ENCODE peak calls at places on chromosomes 5 and 9, in four cellular contexts. C is astrocyte, A is IMR-90, G is heart right ventricle. D is an unnamed sample.
A peak's percentile ranks its signal among the peaks of the same experiment; 100 is the strongest.

GRCh38 chr9:22097712-22098111 is 88.6 kb upstream of the CDKN2B start:
- DNase-seq in C (peak; percentile 94), A (peak; percentile 88), G (no peak), D (peak; percentile 82)

GRCh38 chr5:54886866-54887265 is 98.5 kb downstream of the ESM1 start:
- DNase-seq in C (no peak), A (no peak), G (no peak), D (no peak)

GRCh38 chr5:66454186-66455078 is 141.8 kb upstream of the MAST4 start:
- DNase-seq in C (peak; percentile 82), A (no peak), G (no peak), D (peak; percentile 91)

GRCh38 chr5:1374030-1374679 is 29.3 kb upstream of the CLPTM1L start:
- DNase-seq in C (no peak), A (no peak), G (no peak), D (no peak)

GRCh38 chr9:129422843-129423700 is 197.8 kb downstream of the C9orf50 start:
- DNase-seq in C (no peak), A (peak; percentile 22), G (peak; percentile 45), D (peak; percentile 45)

GRCh38 chr9:112041536-112042243 is 133.4 kb downstream of the SUSD1 start:
- DNase-seq in C (peak; percentile 100), A (peak; percentile 100), G (no peak), D (peak; percentile 99)

GRCh38 chr5:90182726-90183125 is 226.8 kb downstream of the CETN3 start:
- DNase-seq in C (no peak), A (no peak), G (no peak), D (no peak)

GRCh38 chr5:395156-395920 is 47.6 kb upstream of the EXOC3 start:
- DNase-seq in C (peak; percentile 62), A (peak; percentile 94), G (no peak), D (peak; percentile 72)

GRCh38 chr5:131821221-131821620 is 24.4 kb upstream of the FNIP1 start:
- DNase-seq in C (peak; percentile 66), A (peak; percentile 19), G (no peak), D (peak; percentile 10)

GRCh38 chr5:138077064-138077696 is 6.7 kb upstream of the WNT8A start:
- DNase-seq in C (peak; percentile 23), A (peak; percentile 65), G (peak; percentile 49), D (peak; percentile 78)

GRCh38 chr9:129836342-129837007 is 1.2 kb downstream of the USP20 start:
- DNase-seq in C (no peak), A (no peak), G (no peak), D (no peak)

DNA sequence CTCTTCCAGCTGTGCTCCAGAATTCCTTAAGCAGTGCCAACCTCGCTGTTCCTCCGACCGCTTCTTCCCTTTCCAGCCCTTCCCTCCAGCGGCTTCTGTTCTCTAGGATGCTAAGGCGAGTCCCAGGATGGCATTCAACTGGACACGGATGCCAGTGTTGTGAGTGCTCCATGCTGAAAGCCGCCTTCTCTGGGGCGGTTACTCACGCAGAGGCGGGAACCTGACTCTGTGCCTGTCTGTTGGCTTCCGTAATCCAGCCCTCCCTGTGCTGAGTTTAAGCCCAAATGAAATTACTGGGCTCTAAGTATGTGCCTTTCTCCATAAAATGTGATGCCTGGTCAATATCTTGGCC is 20.2 kb downstream of the COL5A1 start:
- DNase-seq in C (peak; percentile 78), A (peak; percentile 80), G (no peak), D (peak; percentile 79)
- TF ChIP-seq CTCF in C (no peak), A (no peak), G (no peak), D (no peak)

GRCh38 chr5:7683753-7684152 is 167.2 kb downstream of the CFAP90 start:
- DNase-seq in C (no peak), A (no peak), G (no peak), D (no peak)
- TF ChIP-seq CTCF in C (no peak), A (no peak), G (no peak), D (no peak)

GRCh38 chr9:92720807-92721535 is 43.7 kb downstream of the BICD2 start:
- DNase-seq in C (no peak), A (no peak), G (peak; percentile 1), D (no peak)

GRCh38 chr9:92721548-92721947 is 43.1 kb downstream of the BICD2 start:
- DNase-seq in C (no peak), A (no peak), G (no peak), D (no peak)

GRCh38 chr9:92723801-92724323 is 40.8 kb downstream of the BICD2 start:
- DNase-seq in C (no peak), A (no peak), G (peak; percentile 2), D (no peak)

GRCh38 chr9:92723299-92723625 is 41.4 kb downstream of the BICD2 start:
- DNase-seq in C (peak; percentile 84), A (peak; percentile 71), G (peak; percentile 1), D (no peak)

GRCh38 chr9:92722386-92723298 is 42.0 kb downstream of the BICD2 start:
- DNase-seq in C (no peak), A (no peak), G (peak; percentile 1), D (no peak)
- TF ChIP-seq CTCF in C (no peak), A (no peak), G (no peak), D (no peak)

GRCh38 chr5:166436857-166437256 is 1854.6 kb upstream of the WWC1 start:
- DNase-seq in C (peak; percentile 26), A (no peak), G (no peak), D (peak; percentile 41)

GRCh38 chr5:166430491-166431319 is 1860.7 kb upstream of the WWC1 start:
- DNase-seq in C (no peak), A (no peak), G (no peak), D (no peak)

GRCh38 chr5:166428264-166428663 is 1863.2 kb upstream of the WWC1 start:
- DNase-seq in C (no peak), A (no peak), G (no peak), D (no peak)

GRCh38 chr5:166433679-166434078 is 1857.8 kb upstream of the WWC1 start:
- DNase-seq in C (no peak), A (no peak), G (no peak), D (no peak)
- TF ChIP-seq CTCF in C (no peak), A (no peak), G (no peak), D (no peak)

DNA sequence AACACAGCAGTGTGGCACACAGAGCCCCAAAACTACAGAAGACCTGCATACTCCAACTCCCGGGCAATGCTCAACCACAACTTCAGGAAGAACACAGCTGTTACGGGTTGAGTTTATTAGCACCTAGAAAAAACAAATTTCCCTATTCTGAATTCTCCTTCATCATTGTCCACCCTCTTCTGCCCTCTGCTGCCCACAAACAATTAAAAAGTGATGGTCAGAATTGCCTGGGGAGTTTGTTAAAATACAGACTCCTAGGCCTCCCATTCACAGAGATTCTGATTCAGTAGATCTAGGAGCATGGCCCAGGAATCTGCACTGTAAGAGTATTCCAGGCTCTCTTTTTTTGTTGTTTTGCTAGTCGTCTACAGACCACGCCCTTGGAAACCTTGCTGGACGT is 310.6 kb downstream of the NDUFS4 start:
- DNase-seq in C (no peak), A (no peak), G (no peak), D (peak; percentile 40)
- TF ChIP-seq CTCF in C (no peak), A (peak; percentile 19), G (no peak), D (peak; percentile 30)